ENCODE peak calls at places on chromosomes 1 and 21, in five cellular contexts. J is GM12878, R is K562, S is HepG2, H is H1. N is an unnamed sample.
A peak's percentile ranks its signal among the peaks of the same experiment; 100 is the strongest.

GRCh38 chr1:9811239-9811966 is 12.4 kb downstream of the CLSTN1 start:
- DNase-seq in J (no peak), H (no peak), S (no peak), R (no peak), N (no peak)

GRCh38 chr1:24108334-24109165 is 3.4 kb downstream of the MYOM3 start:
- DNase-seq in S (peak; percentile 75), H (no peak), J (no peak), R (peak; percentile 28), N (no peak)

GRCh38 chr1:85358702-85359438 is 82.4 kb upstream of the BCL10 start:
- DNase-seq in J (no peak), H (no peak), R (no peak), S (no peak), N (no peak)

GRCh38 chr1:214615871-214616270 is 12.9 kb downstream of the CENPF start:
- DNase-seq in R (no peak), J (no peak), S (no peak), H (no peak), N (no peak)

GRCh38 chr21:45950740-45951515 is 30.6 kb upstream of the COL6A1 start:
- DNase-seq in S (no peak), J (no peak), H (no peak), R (no peak), N (no peak)

GRCh38 chr1:17010601-17011438 is 908 bp downstream of the ATP13A2 start:
- DNase-seq in H (no peak), S (no peak), R (peak; percentile 22), J (no peak), N (no peak)

GRCh38 chr1:228226141-228226874 is 18.5 kb downstream of the OBSCN start:
- DNase-seq in J (no peak), H (no peak), R (no peak), S (no peak), N (no peak)

GRCh38 chr1:92030701-92031107 is 919 bp downstream of the EPHX4 start:
- DNase-seq in H (no peak), S (peak; percentile 10), J (no peak), R (no peak), N (peak; percentile 12)

GRCh38 chr1:214957330-214958137 is 125.0 kb upstream of the KCNK2 start:
- DNase-seq in H (no peak), J (no peak), R (no peak), S (no peak), N (no peak)

GRCh38 chr1:78483903-78484302 is 6.9 kb upstream of the PTGFR start:
- DNase-seq in S (no peak), H (no peak), R (no peak), J (no peak), N (peak; percentile 59)

GRCh38 chr1:193368302-193368701 is 181.9 kb upstream of the B3GALT2 start:
- DNase-seq in R (no peak), J (no peak), H (no peak), S (no peak), N (no peak)

GRCh38 chr1:243542726-243543415 is 287.0 kb downstream of the SDCCAG8 start:
- DNase-seq in S (no peak), R (no peak), J (no peak), H (no peak), N (peak; percentile 20)

GRCh38 chr21:45998871-45999580 is 17.5 kb downstream of the COL6A1 start:
- DNase-seq in S (no peak), J (no peak), H (no peak), R (no peak), N (no peak)

GRCh38 chr1:178740491-178740890 is 15.4 kb downstream of the RALGPS2 start:
- DNase-seq in J (no peak), R (no peak), S (no peak), H (no peak), N (no peak)

GRCh38 chr1:153428073-153428638 is 11.8 kb downstream of the S100A7A start:
- DNase-seq in H (no peak), S (no peak), J (no peak), R (no peak), N (no peak)

GRCh38 chr1:43466403-43466802 is 12.7 kb upstream of the HYI start:
- DNase-seq in J (no peak), S (no peak), H (no peak), R (no peak), N (no peak)

GRCh38 chr1:154327466-154328317 is 2.4 kb downstream of the ATP8B2 start:
- DNase-seq in R (no peak), J (no peak), H (no peak), S (no peak), N (peak; percentile 33)

GRCh38 chr1:15177710-15178166 is 24.2 kb downstream of the TMEM51 start:
- DNase-seq in H (no peak), J (no peak), R (peak; percentile 59), S (no peak), N (no peak)

GRCh38 chr1:53669511-53670191 is 69.3 kb downstream of the GLIS1 start:
- DNase-seq in R (no peak), S (no peak), J (no peak), H (no peak), N (no peak)

GRCh38 chr1:143610196-143610595 is 361.6 kb downstream of the FAM72C start:
- DNase-seq in R (no peak), J (no peak), S (no peak), H (no peak), N (no peak)

GRCh38 chr1:201644197-201644596 is 105.3 kb downstream of the NAV1 start:
- DNase-seq in R (no peak), J (no peak), S (no peak), H (no peak), N (no peak)

GRCh38 chr1:154304664-154305337 is 16.1 kb upstream of the AQP10 start:
- DNase-seq in J (no peak), R (peak; percentile 36), H (no peak), S (peak; percentile 28), N (no peak)

GRCh38 chr1:29793101-29793546 is 556.8 kb downstream of the PTPRU start:
- DNase-seq in J (no peak), S (peak; percentile 74), R (peak; percentile 85), H (peak; percentile 62), N (peak; percentile 95)

GRCh38 chr1:203181586-203182376 is 4.7 kb downstream of the CHI3L1 start:
- DNase-seq in H (no peak), R (no peak), J (no peak), S (no peak), N (no peak)

GRCh38 chr1:182657026-182657425 is 27.4 kb downstream of the RGS8 start:
- DNase-seq in J (no peak), S (no peak), H (no peak), R (no peak), N (no peak)

GRCh38 chr1:111576547-111576946 is 43.0 kb upstream of the RAP1A start:
- DNase-seq in H (no peak), J (no peak), S (peak; percentile 52), R (no peak), N (no peak)

GRCh38 chr1:103056423-103056822 is 51.9 kb downstream of the COL11A1 start:
- DNase-seq in J (no peak), H (no peak), S (no peak), R (no peak), N (no peak)

GRCh38 chr1:109020693-109021092 is 21.2 kb downstream of the WDR47 start:
- DNase-seq in H (no peak), J (no peak), S (no peak), R (no peak), N (no peak)

GRCh38 chr1:225824522-225824921 is 14.6 kb downstream of the EPHX1 start:
- DNase-seq in J (no peak), S (no peak), R (no peak), H (no peak), N (peak; percentile 46)
- H3K4me2 ChIP-seq in J (no peak overlapping the region), S (peak overlapping the region; percentile 68), R (no peak overlapping the region), H (peak overlapping the region; percentile 35), N (peak overlapping the region; percentile 55)

DNA sequence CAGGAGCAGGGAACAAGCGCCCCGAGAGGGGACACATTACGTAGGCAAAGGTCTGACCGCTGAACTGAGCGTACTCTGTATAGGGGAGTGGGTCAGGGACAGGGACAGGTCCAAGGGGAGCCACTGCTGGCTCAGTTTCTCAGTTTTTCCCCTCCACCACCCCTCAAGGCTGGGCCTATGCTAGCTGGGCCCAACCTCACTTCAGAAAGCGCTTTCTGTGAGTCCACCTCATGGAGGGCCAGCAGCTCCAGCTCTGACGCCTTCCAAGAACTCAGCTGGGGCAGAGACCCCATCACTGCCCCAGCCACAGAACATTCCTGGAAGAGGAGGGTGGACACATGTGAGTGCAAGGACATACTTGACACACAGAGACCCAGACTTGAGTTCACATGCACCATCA is 242.0 kb downstream of the FOXD2 start:
- DNase-seq in H (no peak), J (no peak), R (no peak), S (no peak), N (no peak)
- TF ChIP-seq CREB1 in H (no peak), J (no peak), R (no peak), S (no peak), N (no peak)

DNA sequence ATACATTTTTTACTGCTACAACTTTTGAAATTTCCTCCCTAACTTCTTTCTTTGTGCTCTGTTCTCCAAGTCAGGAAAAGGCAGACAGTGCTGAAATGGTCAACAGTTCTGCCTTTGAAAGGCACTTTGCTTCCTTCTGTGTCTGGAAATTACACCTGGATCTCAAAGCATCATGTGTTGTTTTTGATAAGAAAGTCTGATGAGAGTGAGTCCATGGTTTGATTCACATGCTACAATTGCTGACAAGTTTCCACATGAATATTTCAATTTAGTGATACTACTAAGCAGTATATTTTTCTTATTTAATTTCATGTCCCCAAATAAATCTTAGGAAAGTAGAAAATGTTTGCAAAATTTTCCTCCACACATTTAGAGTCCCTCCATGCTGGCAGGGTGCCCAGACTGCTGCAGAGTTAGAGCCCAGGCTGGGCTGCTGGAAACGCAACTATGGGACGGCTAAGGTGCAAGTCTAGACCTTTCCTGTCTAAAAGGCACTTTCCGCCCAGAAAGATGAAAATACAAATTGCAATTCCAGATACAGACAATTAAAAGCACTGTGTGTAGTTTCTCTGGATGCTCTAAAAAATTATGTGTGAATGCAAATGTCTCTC is 96.6 kb upstream of the RUNX1 start:
- DNase-seq in H (no peak), J (no peak), S (no peak), R (no peak), N (no peak)
- H3K4me2 ChIP-seq in H (no peak overlapping the region), J (no peak overlapping the region), S (no peak overlapping the region), R (no peak overlapping the region), N (no peak overlapping the region)

GRCh38 chr1:200314085-200314750 is 95.6 kb downstream of the ZNF281 start:
- DNase-seq in H (no peak), J (no peak), R (no peak), S (peak; percentile 91), N (no peak)

GRCh38 chr1:200319143-200319542 is 90.7 kb downstream of the ZNF281 start:
- DNase-seq in R (no peak), H (no peak), J (no peak), S (no peak), N (no peak)

GRCh38 chr1:200311256-200311655 is 98.6 kb downstream of the ZNF281 start:
- DNase-seq in S (no peak), R (no peak), J (no peak), H (no peak), N (no peak)

GRCh38 chr1:200317236-200317635 is 92.6 kb downstream of the ZNF281 start:
- DNase-seq in H (no peak), J (no peak), S (no peak), R (no peak), N (no peak)

DNA sequence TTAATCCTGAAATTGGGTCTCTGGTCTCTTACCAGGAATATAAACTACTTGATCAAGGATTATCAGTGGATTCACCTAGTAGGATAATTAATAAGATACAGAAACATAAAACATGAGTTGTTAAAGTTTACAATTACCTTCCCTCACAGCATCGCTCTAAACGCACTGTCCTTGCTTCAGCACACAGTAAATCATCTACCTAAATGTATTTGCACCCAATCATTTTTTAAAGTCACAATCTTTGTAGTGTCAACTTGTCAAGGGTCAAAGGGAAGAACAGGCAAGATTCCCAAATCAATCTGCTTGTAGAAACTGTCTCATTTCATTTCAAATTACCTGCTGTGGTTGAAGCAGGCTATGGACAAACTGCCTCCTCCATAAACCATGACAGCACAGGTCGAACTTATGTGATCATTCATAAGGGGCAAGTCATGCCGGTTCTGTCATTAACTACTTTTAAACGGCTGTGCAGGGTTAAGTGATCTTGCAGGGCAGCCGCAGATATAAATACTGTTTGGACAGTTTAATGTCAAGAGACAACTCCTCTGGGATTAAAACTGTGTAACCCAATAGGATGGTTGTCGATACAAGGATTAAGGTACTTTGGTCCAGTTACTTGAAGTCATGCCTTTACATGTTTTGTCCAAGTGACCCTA is 93.6 kb downstream of the ZNF281 start:
- DNase-seq in J (no peak), H (no peak), S (no peak), R (no peak), N (no peak)
- TF ChIP-seq CREB1 in J (no peak), H (no peak), S (no peak), R (no peak), N (no peak)